ENCODE peak calls at places on chromosome 17, in eight cellular contexts. D is Peyer's patch, B is transverse colon, X is sigmoid colon, C is adrenal gland, F is H1, P is ovary, W is thyroid gland. U is an unnamed sample.

GRCh38 chr17:74201250-74201649 is 2.2 kb upstream of the RPL38 start:
- DNase-seq in D (peak), B (peak), X (peak), C (peak), F (no peak), P (no peak), W (no peak), U (no peak)

GRCh38 chr17:62625184-62625869 is 2.1 kb upstream of the MRC2 start:
- DNase-seq in D (no peak), B (no peak), X (no peak), C (no peak), F (no peak), P (no peak), W (no peak), U (no peak)

GRCh38 chr17:34579979-34580684 is 750 bp downstream of the TMEM132E start:
- DNase-seq in D (no peak), B (no peak), X (no peak), C (no peak), F (no peak), P (no peak), W (peak), U (peak)

GRCh38 chr17:47862621-47863440 is 11.9 kb upstream of the SP6 start:
- DNase-seq in D (peak), B (no peak), X (no peak), C (no peak), F (no peak), P (no peak), W (no peak), U (peak)

GRCh38 chr17:56624315-56624714 is 30.8 kb downstream of the NOG start:
- DNase-seq in D (no peak), B (no peak), X (no peak), C (no peak), F (no peak), P (no peak), W (no peak), U (no peak)

GRCh38 chr17:74114881-74115470 is 88.5 kb upstream of the RPL38 start:
- DNase-seq in D (peak), B (no peak), X (no peak), C (no peak), F (no peak), P (no peak), W (no peak), U (no peak)

GRCh38 chr17:72158895-72159885 is 38.4 kb downstream of the SOX9 start:
- DNase-seq in D (no peak), B (no peak), X (no peak), C (no peak), F (no peak), P (no peak), W (no peak), U (peak)

GRCh38 chr17:37081287-37081686 is 132.5 kb downstream of the AATF start:
- DNase-seq in D (peak), B (no peak), X (no peak), C (no peak), F (no peak), P (no peak), W (no peak), U (no peak)

GRCh38 chr17:35433075-35433894 is 985 bp upstream of the SLFN12 start:
- DNase-seq in D (peak), B (peak), X (peak), C (peak), F (peak), P (peak), W (peak), U (peak)

GRCh38 chr17:75959839-75960511 is 19.0 kb downstream of the ACOX1 start:
- DNase-seq in D (peak), B (no peak), X (no peak), C (no peak), F (no peak), P (no peak), W (no peak), U (no peak)

GRCh38 chr17:15091825-15092224 is 173.3 kb downstream of the PMP22 start:
- DNase-seq in D (no peak), B (no peak), X (no peak), C (no peak), F (no peak), P (no peak), W (no peak), U (no peak)

GRCh38 chr17:36849871-36850348 is 87.4 kb upstream of the LHX1 start:
- DNase-seq in D (no peak), B (no peak), X (no peak), C (no peak), F (no peak), P (no peak), W (no peak), U (no peak)

GRCh38 chr17:9729735-9730420 is 61.5 kb downstream of the DHRS7C start:
- DNase-seq in D (no peak), B (no peak), X (no peak), C (no peak), F (no peak), P (no peak), W (no peak), U (no peak)

GRCh38 chr17:42389135-42389417 is 834 bp upstream of the STAT3 start:
- DNase-seq in D (no peak), B (no peak), X (no peak), C (no peak), F (no peak), P (no peak), W (no peak), U (no peak)

GRCh38 chr17:67696853-67697505 is 20.8 kb upstream of the NOL11 start:
- DNase-seq in D (no peak), B (no peak), X (no peak), C (no peak), F (no peak), P (no peak), W (no peak), U (no peak)

GRCh38 chr17:29931253-29931932 is 1.4 kb upstream of the SSH2 start:
- DNase-seq in D (peak), B (peak), X (peak), C (peak), F (no peak), P (peak), W (peak), U (peak)

GRCh38 chr17:76869878-76870714 is 1.9 kb downstream of the MGAT5B start:
- DNase-seq in D (no peak), B (no peak), X (no peak), C (no peak), F (no peak), P (no peak), W (no peak), U (no peak)

GRCh38 chr17:517181-517580 is 164.6 kb upstream of the RPH3AL start:
- DNase-seq in D (no peak), B (no peak), X (no peak), C (no peak), F (no peak), P (no peak), W (no peak), U (no peak)

GRCh38 chr17:75875940-75876189 is 2.5 kb downstream of the TRIM47 start:
- DNase-seq in D (no peak), B (no peak), X (peak), C (no peak), F (no peak), P (no peak), W (no peak), U (no peak)

GRCh38 chr17:49894761-49895160 is 46.9 kb upstream of the TAC4 start:
- DNase-seq in D (no peak), B (no peak), X (no peak), C (no peak), F (no peak), P (no peak), W (peak), U (no peak)

GRCh38 chr17:31739300-31739699 is 119.7 kb downstream of the COPRS start:
- DNase-seq in D (no peak), B (no peak), X (no peak), C (no peak), F (no peak), P (no peak), W (no peak), U (no peak)

GRCh38 chr17:44210342-44211192 is 8.9 kb downstream of the UBTF start:
- DNase-seq in D (peak), B (peak), X (peak), C (peak), F (peak), P (peak), W (peak), U (peak)

GRCh38 chr17:14361945-14362508 is 61.1 kb downstream of the HS3ST3B1 start:
- DNase-seq in D (no peak), B (no peak), X (no peak), C (no peak), F (no peak), P (no peak), W (no peak), U (no peak)

GRCh38 chr17:31404028-31404949 is 12.8 kb downstream of the RAB11FIP4 start:
- DNase-seq in D (peak), B (no peak), X (no peak), C (no peak), F (no peak), P (no peak), W (no peak), U (no peak)

DNA sequence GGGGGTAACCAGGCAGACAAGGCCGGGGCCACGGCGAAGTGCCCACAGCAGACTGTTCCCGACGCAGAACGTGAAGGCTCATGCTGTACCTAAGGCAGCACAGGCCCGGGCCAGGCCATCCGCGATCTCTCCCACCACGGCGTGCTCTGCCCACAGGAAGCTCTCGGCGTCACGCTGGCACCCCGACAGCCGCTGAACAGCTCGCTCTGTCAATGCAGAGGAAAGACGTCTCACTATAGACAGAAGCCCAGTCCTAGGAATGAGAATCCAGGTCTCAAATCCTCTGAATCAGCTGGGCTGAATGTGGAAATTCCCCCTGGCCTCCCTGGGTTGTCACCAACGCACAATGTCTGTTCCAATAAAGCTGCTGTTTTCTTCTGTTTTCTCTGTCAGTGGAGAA is 21.4 kb downstream of the SERPINF1 start:
- DNase-seq in D (peak), B (no peak), X (no peak), C (peak), F (no peak), P (peak), W (peak), U (no peak)
- H3K27ac ChIP-seq in D (peak), B (peak), X (peak), C (peak), F (no peak), P (peak), W (peak), U (peak)

GRCh38 chr17:81513669-81514484 is 1.3 kb upstream of the ACTG1 start:
- DNase-seq in D (peak), B (peak), X (peak), C (peak), F (no peak), P (peak), W (peak), U (peak)
- TF ChIP-seq POLR2A in D (peak), B (peak), X (peak), C (peak), F (no peak), P (no peak), W (peak), U (no peak)

GRCh38 chr17:64536913-64537312 is 30.1 kb downstream of the CEP95 start:
- DNase-seq in D (no peak), B (no peak), X (no peak), C (no peak), F (no peak), P (no peak), W (no peak), U (no peak)
- H3K27ac ChIP-seq in D (no peak), B (no peak), X (no peak), C (no peak), F (no peak), P (no peak), W (no peak), U (no peak)

GRCh38 chr17:69245617-69246016 is 17.0 kb upstream of the ABCA10 start:
- DNase-seq in D (no peak), B (no peak), X (no peak), C (no peak), F (no peak), P (no peak), W (no peak), U (no peak)
- TF ChIP-seq POLR2A in D (no peak), B (no peak), X (no peak), C (no peak), F (no peak), P (no peak), W (no peak), U (no peak)

DNA sequence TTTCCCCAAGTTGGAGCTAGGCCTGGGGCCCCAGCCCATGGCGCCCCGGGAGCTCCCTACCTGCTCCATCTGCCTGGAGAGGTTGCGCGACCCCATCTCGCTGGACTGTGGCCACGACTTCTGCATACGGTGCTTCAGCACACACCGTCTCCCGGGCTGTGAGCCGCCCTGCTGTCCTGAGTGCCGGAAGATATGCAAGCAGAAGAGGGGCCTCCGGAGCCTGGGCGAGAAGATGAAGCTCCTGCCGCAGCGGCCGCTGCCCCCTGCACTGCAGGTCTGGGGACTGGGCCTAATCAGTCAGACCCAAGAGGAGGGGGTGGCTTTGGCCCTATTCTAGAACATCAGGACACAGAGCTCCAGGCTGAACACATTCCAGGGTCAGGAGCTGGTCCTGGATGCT is 1.5 kb downstream of the RNF112 start:
- DNase-seq in D (no peak), B (no peak), X (no peak), C (no peak), F (no peak), P (no peak), W (no peak), U (no peak)
- H3K27ac ChIP-seq in D (no peak), B (no peak), X (no peak), C (no peak), F (no peak), P (no peak), W (no peak), U (no peak)

GRCh38 chr17:8056232-8056975 is 17.5 kb downstream of the ALOX15B start:
- DNase-seq in D (peak), B (peak), X (peak), C (peak), F (no peak), P (no peak), W (peak), U (no peak)
- TF ChIP-seq POLR2A in D (no peak), B (no peak), X (no peak), C (no peak), F (no peak), P (no peak), W (no peak), U (no peak)

GRCh38 chr17:28902819-28903545 is at the start of gene DHRS13:
- DNase-seq in D (peak), B (peak), X (peak), C (peak), F (peak), P (peak), W (peak), U (peak)
- H3K27ac ChIP-seq in D (peak), B (peak), X (peak), C (peak), F (peak), P (peak), W (peak), U (peak)

DNA sequence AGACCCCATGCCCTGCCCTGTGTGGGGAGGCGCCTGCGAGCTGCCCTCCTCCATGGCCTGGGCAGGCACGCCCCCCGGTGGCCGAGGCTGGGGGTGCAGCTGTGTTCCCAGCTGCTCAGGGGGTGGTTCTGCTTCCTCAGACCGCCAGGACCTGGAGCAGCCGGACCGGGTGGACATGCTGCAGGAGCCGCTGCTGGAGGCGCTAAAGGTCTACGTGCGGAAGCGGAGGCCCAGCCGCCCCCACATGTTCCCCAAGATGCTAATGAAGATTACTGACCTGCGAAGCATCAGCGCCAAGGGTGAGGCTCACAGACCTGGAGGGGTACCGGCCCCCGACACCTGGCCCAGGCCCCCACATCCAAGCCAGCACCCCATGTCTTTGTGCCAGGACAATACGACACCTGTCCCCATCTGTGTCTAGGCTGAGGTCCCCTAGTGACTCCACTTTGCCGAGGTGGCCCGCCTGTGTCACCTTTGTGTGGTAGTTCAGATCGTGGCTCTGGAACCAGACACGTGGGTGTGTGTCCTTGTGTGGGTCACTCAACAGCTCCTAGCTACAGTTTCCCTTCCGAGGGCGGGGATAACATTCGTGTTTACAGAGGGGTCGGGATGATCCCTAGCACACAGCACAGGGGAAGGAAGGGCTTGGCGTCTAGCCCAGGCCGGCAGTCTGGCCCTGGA is 9.3 kb downstream of the GJD3 start:
- DNase-seq in D (peak), B (peak), X (peak), C (peak), F (no peak), P (peak), W (peak), U (peak)
- TF ChIP-seq POLR2A in D (no peak), B (no peak), X (no peak), C (no peak), F (no peak), P (peak), W (no peak), U (no peak)

U was measured in heart left ventricle.